ENCODE peak calls at places on chromosomes 11 and 22, in seven cellular contexts. B is PC-3, N is neural progenitor cell, E is keratinocyte, Z is HepG2, W is fibroblast of lung, P is GM23338. X is an unnamed sample.

GRCh38 chr11:15912825-15913224 is 443.5 kb downstream of the SOX6 start:
- DNase-seq in B (no peak), N (no peak), E (no peak), Z (no peak), W (no peak), P (no peak), X (no peak)

GRCh38 chr11:126654886-126655806 is 299.7 kb downstream of the ST3GAL4 start:
- DNase-seq in B (no peak), N (no peak), E (no peak), Z (no peak), W (no peak), P (no peak), X (no peak)

GRCh38 chr11:30291331-30291730 is 31.6 kb upstream of the ARL14EP start:
- DNase-seq in B (no peak), N (no peak), E (no peak), Z (no peak), W (no peak), P (no peak), X (no peak)

GRCh38 chr11:76656571-76657081 is 13.9 kb downstream of the LRRC32 start:
- DNase-seq in B (no peak), N (no peak), E (no peak), Z (no peak), W (peak), P (no peak), X (no peak)

GRCh38 chr11:79336740-79337517 is 103.9 kb downstream of the TENM4 start:
- DNase-seq in B (no peak), N (no peak), E (no peak), Z (no peak), W (peak), P (no peak), X (no peak)

GRCh38 chr22:22710719-22711531 is 66.5 kb downstream of the GGTLC2 start:
- DNase-seq in B (peak), N (peak), E (no peak), Z (peak), W (no peak), P (peak), X (peak)

GRCh38 chr11:119307219-119307618 is 9.7 kb downstream of the MCAM start:
- DNase-seq in B (no peak), N (peak), E (no peak), Z (no peak), W (peak), P (peak), X (no peak)

GRCh38 chr11:112968988-112969714 is 7.9 kb downstream of the NCAM1 start:
- DNase-seq in B (no peak), N (no peak), E (no peak), Z (no peak), W (peak), P (no peak), X (peak)

GRCh38 chr11:39571081-39571480 is 1888.4 kb downstream of the LRRC4C start:
- DNase-seq in B (no peak), N (no peak), E (no peak), Z (no peak), W (no peak), P (no peak), X (no peak)

GRCh38 chr11:48050304-48050703 is 69.9 kb downstream of the PTPRJ start:
- DNase-seq in B (no peak), N (no peak), E (no peak), Z (no peak), W (no peak), P (no peak), X (no peak)

GRCh38 chr11:3920148-3920852 is 64.8 kb downstream of the STIM1 start:
- DNase-seq in B (peak), N (no peak), E (no peak), Z (no peak), W (peak), P (no peak), X (peak)

GRCh38 chr11:118530683-118531596 is at the start of gene TMEM25:
- DNase-seq in B (peak), N (peak), E (no peak), Z (peak), W (peak), P (peak), X (peak)

GRCh38 chr11:124583827-124584226 is 14.0 kb downstream of the OR8A1 start:
- DNase-seq in B (no peak), N (no peak), E (no peak), Z (no peak), W (no peak), P (no peak), X (no peak)

DNA sequence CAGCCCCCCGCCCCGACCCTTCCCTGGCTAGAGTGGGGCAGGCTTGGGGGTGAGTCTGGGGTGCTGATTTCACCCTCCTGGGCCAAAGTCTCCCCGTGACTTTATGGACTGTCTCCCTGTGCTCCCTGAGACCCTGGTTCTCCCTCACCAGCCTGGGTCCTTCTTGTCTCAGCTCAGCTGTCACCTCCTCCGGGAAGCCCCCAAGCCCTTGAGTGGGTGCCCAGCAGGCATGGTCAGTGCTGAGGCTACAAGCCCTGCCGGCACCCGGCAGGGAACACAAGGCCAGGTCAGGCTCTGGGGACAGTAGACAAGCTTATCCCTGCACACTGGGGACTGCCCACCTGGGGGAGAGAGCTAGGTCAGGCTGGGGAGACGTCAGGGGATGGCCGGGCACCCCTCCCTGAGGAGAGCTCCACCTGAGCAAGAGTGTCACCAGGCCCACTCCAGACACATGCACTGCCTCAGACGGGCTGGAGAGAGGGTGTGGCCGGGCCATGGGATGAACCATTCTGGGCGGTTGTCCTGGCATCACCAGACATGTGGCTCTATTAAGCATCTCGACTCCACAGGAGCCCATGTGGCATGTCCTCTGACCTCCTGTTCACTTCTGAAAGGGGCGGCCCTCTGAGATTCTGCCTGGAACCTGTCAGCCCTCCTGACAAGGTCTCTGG is 22.6 kb upstream of the RTN4R start:
- DNase-seq in B (no peak), N (no peak), E (no peak), Z (no peak), W (no peak), P (no peak), X (no peak)
- TF ChIP-seq EZH2 in B (no peak), N (no peak), E (no peak), Z (no peak), W (no peak), P (no peak), X (no peak)

DNA sequence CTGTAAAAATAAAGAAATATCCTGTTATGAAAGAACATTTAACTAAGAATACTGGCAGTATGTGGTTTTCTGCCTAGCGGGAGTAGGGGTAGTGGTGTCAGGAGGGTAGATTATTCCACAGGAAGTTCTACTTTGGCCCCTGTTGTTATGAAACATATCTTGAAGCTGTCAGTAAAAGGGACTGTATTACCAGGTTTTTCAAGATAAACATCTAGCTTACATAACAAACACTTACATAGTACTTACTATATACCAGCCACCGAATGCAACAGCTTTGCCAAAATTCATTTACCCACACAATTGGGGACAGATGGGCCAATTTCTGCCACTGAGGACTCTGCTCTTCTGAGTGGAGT is 3.7 kb downstream of the TMEM123 start:
- DNase-seq in B (no peak), N (no peak), E (no peak), Z (peak), W (no peak), P (no peak), X (no peak)
- H3K27ac ChIP-seq in B (no peak), N (no peak), E (no peak), Z (peak), W (no peak), P (no peak), X (no peak)

GRCh38 chr11:70322653-70323052 is 52.2 kb downstream of the PPFIA1 start:
- DNase-seq in B (no peak), N (peak), E (no peak), Z (no peak), W (no peak), P (peak), X (no peak)

GRCh38 chr11:70315726-70316125 is 45.2 kb downstream of the PPFIA1 start:
- DNase-seq in B (no peak), N (no peak), E (no peak), Z (no peak), W (no peak), P (no peak), X (no peak)

GRCh38 chr11:70323811-70324210 is 53.3 kb downstream of the PPFIA1 start:
- DNase-seq in B (no peak), N (no peak), E (no peak), Z (no peak), W (peak), P (no peak), X (no peak)

GRCh38 chr11:70317576-70318305 is 47.3 kb downstream of the PPFIA1 start:
- DNase-seq in B (no peak), N (no peak), E (no peak), Z (no peak), W (no peak), P (no peak), X (no peak)

GRCh38 chr11:70319694-70320093 is 49.2 kb downstream of the PPFIA1 start:
- DNase-seq in B (no peak), N (peak), E (no peak), Z (no peak), W (no peak), P (no peak), X (no peak)
- H3K4me2 ChIP-seq in B (no peak), N (peak), E (no peak), Z (no peak), W (no peak), P (no peak), X (no peak)

GRCh38 chr22:40679249-40679963 is at the start of gene MCHR1:
- DNase-seq in B (no peak), N (peak), E (no peak), Z (no peak), W (no peak), P (no peak), X (no peak)
- TF ChIP-seq EZH2 in B (no peak), N (no peak), E (no peak), Z (no peak), W (peak), P (no peak), X (no peak)

GRCh38 chr11:45798793-45799441 is 6.0 kb upstream of the SLC35C1 start:
- DNase-seq in B (no peak), N (no peak), E (no peak), Z (peak), W (peak), P (no peak), X (no peak)
- H3K27ac ChIP-seq in B (no peak), N (no peak), E (no peak), Z (no peak), W (no peak), P (no peak), X (no peak)

GRCh38 chr11:586376-587316 is 10.4 kb downstream of the PHRF1 start:
- DNase-seq in B (no peak), N (no peak), E (no peak), Z (no peak), W (no peak), P (no peak), X (no peak)
- H3K4me2 ChIP-seq in B (no peak), N (no peak), E (no peak), Z (peak), W (no peak), P (no peak), X (no peak)

GRCh38 chr11:14506532-14506931 is 6.9 kb upstream of the COPB1 start:
- DNase-seq in B (peak), N (no peak), E (no peak), Z (no peak), W (peak), P (no peak), X (no peak)

GRCh38 chr11:14500181-14500651 is 605 bp upstream of the COPB1 start:
- DNase-seq in B (peak), N (peak), E (no peak), Z (peak), W (peak), P (peak), X (peak)

GRCh38 chr11:14502039-14502438 is 2.4 kb upstream of the COPB1 start:
- DNase-seq in B (no peak), N (no peak), E (no peak), Z (no peak), W (no peak), P (no peak), X (no peak)

GRCh38 chr11:14499560-14500180 is at the start of gene COPB1:
- DNase-seq in B (peak), N (peak), E (peak), Z (peak), W (peak), P (peak), X (peak)

DNA sequence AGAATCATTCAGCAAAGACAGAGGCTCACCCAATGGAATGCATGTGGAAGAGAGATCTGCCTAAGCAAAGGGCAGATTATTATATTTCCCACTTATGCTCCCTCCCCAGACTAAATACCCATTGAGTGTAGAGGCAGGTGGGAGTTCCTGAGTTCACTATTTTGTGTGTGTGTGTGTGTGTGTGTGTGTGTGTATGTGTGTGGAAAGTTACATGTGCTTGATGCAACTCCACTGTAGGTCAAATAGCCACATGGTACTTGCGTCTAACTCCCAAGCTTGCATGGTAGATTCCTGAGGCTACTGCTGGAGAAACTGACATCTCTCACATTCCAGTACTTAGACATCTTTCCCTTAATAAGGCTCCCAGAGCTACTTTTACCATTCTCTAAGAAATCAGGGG is 3.4 kb upstream of the COPB1 start:
- DNase-seq in B (no peak), N (no peak), E (no peak), Z (no peak), W (peak), P (no peak), X (no peak)
- TF ChIP-seq EZH2 in B (no peak), N (no peak), E (no peak), Z (no peak), W (no peak), P (no peak), X (no peak)